ENCODE peak calls at places on chromosome 17, in eight cellular contexts. Z, V, Q, G, X, A, R and L are unnamed samples.

GRCh38 chr17:48588074-48588415 is 2.0 kb downstream of the HOXB3 start:
- DNase-seq in Z (no peak), V (no peak), Q (no peak), G (no peak), X (no peak), A (no peak), R (no peak), L (no peak)

GRCh38 chr17:29145289-29146058 is 34.7 kb downstream of the MYO18A start:
- DNase-seq in Z (peak), V (peak), Q (peak), G (peak), X (peak), A (peak), R (no peak), L (peak)

GRCh38 chr17:29571486-29571882 is 3.0 kb downstream of the TP53I13 start:
- DNase-seq in Z (peak), V (no peak), Q (no peak), G (no peak), X (no peak), A (no peak), R (no peak), L (no peak)

GRCh38 chr17:68035131-68035522 is 408 bp upstream of the KPNA2 start:
- DNase-seq in Z (peak), V (no peak), Q (peak), G (peak), X (no peak), A (no peak), R (no peak), L (no peak)

GRCh38 chr17:68612923-68613292 is 11.7 kb upstream of the FAM20A start:
- DNase-seq in Z (no peak), V (no peak), Q (no peak), G (no peak), X (no peak), A (no peak), R (no peak), L (no peak)

GRCh38 chr17:10118788-10119130 is 79.6 kb downstream of the GAS7 start:
- DNase-seq in Z (no peak), V (no peak), Q (no peak), G (no peak), X (no peak), A (no peak), R (no peak), L (no peak)

GRCh38 chr17:71330099-71330375 is 790.8 kb upstream of the SOX9 start:
- DNase-seq in Z (no peak), V (no peak), Q (no peak), G (no peak), X (no peak), A (no peak), R (no peak), L (no peak)

GRCh38 chr17:40646791-40647548 is 648 bp downstream of the SMARCE1 start:
- DNase-seq in Z (no peak), V (peak), Q (peak), G (no peak), X (no peak), A (peak), R (no peak), L (no peak)

GRCh38 chr17:65453204-65453931 is 108.1 kb downstream of the AXIN2 start:
- DNase-seq in Z (no peak), V (no peak), Q (no peak), G (no peak), X (no peak), A (no peak), R (no peak), L (no peak)

GRCh38 chr17:80187090-80187489 is 17.3 kb downstream of the CARD14 start:
- DNase-seq in Z (no peak), V (no peak), Q (no peak), G (no peak), X (no peak), A (no peak), R (no peak), L (peak)

GRCh38 chr17:2025622-2026309 is 632 bp upstream of the RTN4RL1 start:
- DNase-seq in Z (peak), V (peak), Q (peak), G (peak), X (peak), A (peak), R (no peak), L (peak)

GRCh38 chr17:19273731-19274130 is 36.6 kb downstream of the EPN2 start:
- DNase-seq in Z (no peak), V (no peak), Q (no peak), G (no peak), X (no peak), A (no peak), R (no peak), L (no peak)

GRCh38 chr17:42563950-42564349 is 2.0 kb downstream of the COASY start:
- DNase-seq in Z (no peak), V (no peak), Q (no peak), G (no peak), X (no peak), A (no peak), R (no peak), L (no peak)

GRCh38 chr17:80800775-80801391 is 190.8 kb upstream of the CHMP6 start:
- DNase-seq in Z (no peak), V (no peak), Q (no peak), G (no peak), X (no peak), A (no peak), R (no peak), L (no peak)

GRCh38 chr17:75996665-75997590 is 3.7 kb upstream of the CDK3 start:
- DNase-seq in Z (peak), V (peak), Q (no peak), G (no peak), X (peak), A (peak), R (no peak), L (peak)

GRCh38 chr17:37406635-37407455 is at the start of the genes ACACA and TADA2A:
- DNase-seq in Z (peak), V (peak), Q (peak), G (peak), X (peak), A (peak), R (peak), L (peak)

GRCh38 chr17:44147812-44148211 is 6.1 kb downstream of the HROB start:
- DNase-seq in Z (no peak), V (no peak), Q (no peak), G (no peak), X (no peak), A (no peak), R (no peak), L (no peak)

GRCh38 chr17:63646492-63646815 is 24.2 kb downstream of the MAP3K3 start:
- DNase-seq in Z (no peak), V (no peak), Q (no peak), G (no peak), X (no peak), A (no peak), R (no peak), L (no peak)

GRCh38 chr17:28270926-28271325 is 48.1 kb upstream of the TMEM97 start:
- DNase-seq in Z (no peak), V (no peak), Q (no peak), G (no peak), X (no peak), A (peak), R (no peak), L (no peak)

GRCh38 chr17:20267459-20267842 is 199.9 kb downstream of the LGALS9B start:
- DNase-seq in Z (no peak), V (no peak), Q (no peak), G (peak), X (no peak), A (no peak), R (no peak), L (peak)

GRCh38 chr17:74371653-74372147 is 4.4 kb downstream of the GPR142 start:
- DNase-seq in Z (no peak), V (no peak), Q (no peak), G (no peak), X (no peak), A (no peak), R (no peak), L (no peak)

GRCh38 chr17:36514856-36515255 is 19.8 kb downstream of the MYO19 start:
- DNase-seq in Z (no peak), V (no peak), Q (no peak), G (no peak), X (no peak), A (no peak), R (no peak), L (no peak)

GRCh38 chr17:68085751-68086445 is 50.4 kb downstream of the KPNA2 start:
- DNase-seq in Z (peak), V (no peak), Q (no peak), G (no peak), X (no peak), A (no peak), R (no peak), L (no peak)

GRCh38 chr17:80036715-80037477 is 454 bp downstream of the CCDC40 start:
- DNase-seq in Z (no peak), V (no peak), Q (peak), G (no peak), X (no peak), A (peak), R (no peak), L (peak)

GRCh38 chr17:7114875-7115614 is 423 bp upstream of the ASGR2 start:
- DNase-seq in Z (no peak), V (no peak), Q (no peak), G (no peak), X (no peak), A (no peak), R (no peak), L (no peak)

GRCh38 chr17:1455291-1455747 is 713 bp downstream of the CRK start:
- DNase-seq in Z (peak), V (peak), Q (peak), G (peak), X (peak), A (peak), R (peak), L (peak)

GRCh38 chr17:67531291-67531690 is 154.2 kb downstream of the PITPNC1 start:
- DNase-seq in Z (no peak), V (no peak), Q (no peak), G (no peak), X (no peak), A (no peak), R (no peak), L (no peak)

GRCh38 chr17:69317625-69318024 is 9.3 kb downstream of the ABCA5 start:
- DNase-seq in Z (no peak), V (no peak), Q (no peak), G (no peak), X (no peak), A (no peak), R (no peak), L (no peak)